ENCODE peak calls at places on chromosomes 2 and 18, in eight cellular contexts. F is fibroblast of lung, M is PC-9, R is heart right ventricle, X is GM19239, K is thyroid gland, V is transverse colon, E is NCI-H1092. N is an unnamed sample.

GRCh38 chr2:37417321-37417720 is 72.9 kb downstream of the QPCT start:
- DNase-seq in V (no peak), F (peak; percentile 72), E (no peak), R (no peak), M (no peak), X (no peak), K (no peak), N (no peak)

GRCh38 chr18:79974025-79974424 is 9.6 kb downstream of the HSBP1L1 start:
- DNase-seq in R (no peak), F (no peak), K (no peak), V (no peak), M (no peak), E (no peak), X (no peak), N (no peak)

GRCh38 chr18:25042641-25043051 is 309.3 kb downstream of the ZNF521 start:
- DNase-seq in X (no peak), E (no peak), R (no peak), M (no peak), F (no peak), V (no peak), K (no peak), N (no peak)

GRCh38 chr2:96138146-96139145 is at the start of gene ASTL:
- DNase-seq in V (peak; percentile 87), X (no peak), M (peak; percentile 89), R (peak; percentile 32), E (no peak), K (peak; percentile 52), F (peak; percentile 23), N (peak; percentile 56)

GRCh38 chr2:171383141-171383540 is 50.6 kb downstream of the METTL8 start:
- DNase-seq in R (no peak), F (peak; percentile 16), V (no peak), M (no peak), E (no peak), X (no peak), K (no peak), N (no peak)

GRCh38 chr2:18976112-18976961 is 382.1 kb downstream of the OSR1 start:
- DNase-seq in F (peak; percentile 92), V (peak; percentile 15), E (peak; percentile 64), X (no peak), R (no peak), M (no peak), K (no peak), N (no peak)

GRCh38 chr2:71615769-71616730 is 162.7 kb downstream of the DYSF start:
- DNase-seq in M (no peak), R (no peak), X (no peak), K (no peak), V (no peak), F (no peak), E (no peak), N (no peak)

GRCh38 chr2:66541646-66542045 is 106.7 kb downstream of the MEIS1 start:
- DNase-seq in R (no peak), E (no peak), M (no peak), K (no peak), V (no peak), X (no peak), F (no peak), N (no peak)

GRCh38 chr2:20012282-20013060 is at the start of gene MATN3:
- DNase-seq in R (peak; percentile 49), M (peak; percentile 59), E (no peak), X (no peak), K (peak; percentile 61), F (peak; percentile 61), V (peak; percentile 46), N (peak; percentile 68)

GRCh38 chr2:10977636-10978035 is 65.9 kb downstream of the KCNF1 start:
- DNase-seq in M (no peak), K (no peak), F (peak; percentile 9), E (no peak), V (no peak), R (no peak), X (no peak), N (no peak)

GRCh38 chr2:213068681-213069359 is 82.6 kb downstream of the IKZF2 start:
- DNase-seq in M (no peak), E (no peak), F (no peak), K (no peak), X (no peak), R (no peak), V (no peak), N (no peak)

GRCh38 chr2:232417489-232417888 is 10.8 kb downstream of the ALPG start:
- DNase-seq in V (no peak), E (no peak), R (no peak), F (no peak), M (no peak), K (no peak), X (no peak), N (no peak)

GRCh38 chr2:173145454-173145853 is 69.8 kb downstream of the MAP3K20 start:
- DNase-seq in F (no peak), V (no peak), R (no peak), X (no peak), E (no peak), K (no peak), M (no peak), N (no peak)

GRCh38 chr2:33062665-33063249 is 116.0 kb downstream of the LTBP1 start:
- DNase-seq in M (no peak), V (no peak), F (peak; percentile 89), E (no peak), R (no peak), K (no peak), X (no peak), N (no peak)

GRCh38 chr2:38797276-38797675 is 19.3 kb downstream of the GEMIN6 start:
- DNase-seq in X (no peak), M (no peak), F (peak; percentile 81), K (no peak), R (no peak), E (no peak), V (no peak), N (no peak)

GRCh38 chr2:42139141-42139540 is 30.0 kb upstream of the EML4 start:
- DNase-seq in M (no peak), E (no peak), K (no peak), V (no peak), R (no peak), F (peak; percentile 58), X (no peak), N (no peak)

GRCh38 chr2:108586116-108586515 is 51.8 kb downstream of the LIMS1 start:
- DNase-seq in V (no peak), K (no peak), M (no peak), E (no peak), F (peak; percentile 51), X (no peak), R (no peak), N (no peak)

GRCh38 chr2:46704593-46704992 is 211.0 kb downstream of the MCFD2 start:
- DNase-seq in V (no peak), F (no peak), X (no peak), R (no peak), K (no peak), E (no peak), M (no peak), N (no peak)

GRCh38 chr18:27413495-27414401 is 228.6 kb upstream of the CHST9 start:
- DNase-seq in X (no peak), F (peak; percentile 89), E (no peak), V (no peak), M (peak; percentile 30), R (no peak), K (no peak), N (no peak)

GRCh38 chr2:65436169-65436824 is 3.9 kb upstream of the SPRED2 start:
- DNase-seq in R (peak; percentile 91), M (peak; percentile 84), K (peak; percentile 87), X (peak; percentile 52), V (peak; percentile 91), F (peak; percentile 92), E (peak; percentile 42), N (peak; percentile 89)

GRCh38 chr18:45619062-45619825 is 4.0 kb downstream of the SLC14A2 start:
- DNase-seq in V (peak; percentile 16), X (no peak), R (peak; percentile 58), K (peak; percentile 37), E (no peak), F (no peak), M (no peak), N (no peak)

GRCh38 chr2:138718405-138718804 is 61.8 kb downstream of the NXPH2 start:
- DNase-seq in X (no peak), E (no peak), V (no peak), F (no peak), R (no peak), M (no peak), K (no peak), N (no peak)

GRCh38 chr2:58299123-58299522 is 58.0 kb upstream of the FANCL start:
- DNase-seq in X (no peak), E (no peak), F (no peak), K (no peak), V (no peak), R (no peak), M (no peak), N (no peak)

GRCh38 chr2:211928186-211928585 is 610.4 kb downstream of the ERBB4 start:
- DNase-seq in K (no peak), M (no peak), E (no peak), F (no peak), X (no peak), R (no peak), V (no peak), N (no peak)